ENCODE peak calls at places on chromosomes 5 and 9, in seven cellular contexts. Y is adipocyte; V is KG1; L is activated gamma-delta T cell treated with Interleukin-2 at 50 U/mL for 16 hours; B is amygdala; N is CD8-positive, alpha-beta T cell; P is GM12864. T is an unnamed sample.

GRCh38 chr5:151150484-151151262 is 6.9 kb downstream of the ANXA6 start:
- DNase-seq in P (no peak), L (peak), V (peak), B (peak), Y (peak), N (peak), T (peak)

GRCh38 chr5:103393131-103393754 is 134.7 kb downstream of the MACIR start:
- DNase-seq in P (no peak), B (no peak), V (no peak), Y (peak), L (no peak), N (no peak), T (no peak)

GRCh38 chr5:158384535-158385421 is 525.8 kb upstream of the CLINT1 start:
- DNase-seq in B (no peak), Y (peak), L (no peak), P (no peak), N (no peak), V (no peak), T (peak)

GRCh38 chr9:127305450-127306226 is 41.1 kb downstream of the GARNL3 start:
- DNase-seq in P (no peak), V (no peak), N (no peak), Y (no peak), L (no peak), B (no peak), T (peak)

GRCh38 chr9:13915131-13915530 is 398.8 kb downstream of the NFIB start:
- DNase-seq in N (no peak), L (no peak), V (no peak), B (no peak), Y (no peak), P (no peak), T (no peak)

GRCh38 chr5:115324021-115324420 is 27.6 kb upstream of the CCDC112 start:
- DNase-seq in P (no peak), B (no peak), V (no peak), L (no peak), Y (no peak), N (no peak), T (no peak)

GRCh38 chr9:95620296-95620695 is 103.5 kb upstream of the PTCH1 start:
- DNase-seq in Y (no peak), P (no peak), N (no peak), B (no peak), L (no peak), V (no peak), T (no peak)

GRCh38 chr5:123599171-123599570 is 87.2 kb downstream of the CSNK1G3 start:
- DNase-seq in V (no peak), Y (peak), L (no peak), P (no peak), B (no peak), N (no peak), T (no peak)

GRCh38 chr9:1910269-1910811 is 104.8 kb upstream of the SMARCA2 start:
- DNase-seq in V (no peak), P (no peak), Y (no peak), L (no peak), B (no peak), N (no peak), T (no peak)

GRCh38 chr5:116305899-116306298 is 221.1 kb downstream of the COMMD10 start:
- DNase-seq in Y (no peak), V (no peak), L (no peak), P (no peak), N (no peak), B (no peak), T (no peak)

GRCh38 chr5:73637565-73637964 is 11.6 kb downstream of the ARHGEF28 start:
- DNase-seq in V (no peak), N (no peak), Y (no peak), P (no peak), B (no peak), L (no peak), T (no peak)

GRCh38 chr5:170795154-170795553 is 11.6 kb downstream of the GABRP start:
- DNase-seq in L (no peak), Y (no peak), V (no peak), B (no peak), N (no peak), P (no peak), T (no peak)

GRCh38 chr5:64900618-64901017 is 131.9 kb downstream of the CWC27 start:
- DNase-seq in Y (no peak), B (no peak), V (no peak), L (no peak), P (no peak), N (no peak), T (peak)

GRCh38 chr5:73282383-73282782 is 109.4 kb downstream of the TMEM174 start:
- DNase-seq in B (no peak), Y (no peak), L (no peak), P (no peak), N (no peak), V (no peak), T (no peak)

T was measured in dermis blood vessel endothelial cell.